ENCODE peak calls at places on chromosomes 3 and 15, in six cellular contexts. L is GM23338, U is HCT116, B is hepatocyte, S is SK-N-SH, J is PC-3. H is an unnamed sample.

GRCh38 chr15:68210821-68211655 is 5.9 kb upstream of the CALML4 start:
- DNase-seq in L (peak; percentile 90), U (no peak), B (peak; percentile 70), S (peak; percentile 94), J (peak; percentile 38), H (peak; percentile 73)

GRCh38 chr3:567488-568173 is 371.1 kb downstream of the CHL1 start:
- DNase-seq in L (no peak), U (no peak), B (no peak), S (no peak), J (no peak), H (no peak)

GRCh38 chr3:100002599-100003350 is 111.5 kb downstream of the FILIP1L start:
- DNase-seq in L (no peak), U (peak; percentile 79), B (peak; percentile 89), S (no peak), J (peak; percentile 91), H (no peak)

GRCh38 chr3:188037965-188038581 is 115.9 kb upstream of the LPP start:
- DNase-seq in L (no peak), U (no peak), B (peak; percentile 56), S (no peak), J (peak; percentile 48), H (no peak)

GRCh38 chr15:74722591-74722990 is 2.7 kb downstream of the CYP1A1 start:
- DNase-seq in L (no peak), U (no peak), B (no peak), S (no peak), J (no peak), H (no peak)

GRCh38 chr3:126051234-126051633 is 32.7 kb downstream of the SLC41A3 start:
- DNase-seq in L (no peak), U (no peak), B (no peak), S (no peak), J (no peak), H (no peak)

GRCh38 chr3:125043599-125044151 is 12.1 kb downstream of the HEG1 start:
- DNase-seq in L (no peak), U (no peak), B (no peak), S (peak; percentile 58), J (no peak), H (no peak)

GRCh38 chr15:57605491-57605890 is 13.8 kb downstream of the MYZAP start:
- DNase-seq in L (no peak), U (no peak), B (no peak), S (no peak), J (no peak), H (no peak)

GRCh38 chr3:40309925-40310635 is 573 bp downstream of the EIF1B start:
- DNase-seq in L (peak; percentile 52), U (no peak), B (peak; percentile 60), S (peak; percentile 80), J (peak; percentile 32), H (peak; percentile 32)

GRCh38 chr15:81106560-81106959 is 27.5 kb upstream of the CFAP161 start:
- DNase-seq in L (peak; percentile 73), U (peak; percentile 60), B (peak; percentile 70), S (peak; percentile 70), J (peak; percentile 78), H (peak; percentile 54)

GRCh38 chr3:48194446-48195071 is 6.3 kb upstream of the CDC25A start:
- DNase-seq in L (peak; percentile 90), U (peak; percentile 48), B (peak; percentile 77), S (peak; percentile 82), J (peak; percentile 89), H (peak; percentile 70)

GRCh38 chr3:101533603-101533968 is 20.6 kb upstream of the SENP7 start:
- DNase-seq in L (no peak), U (no peak), B (no peak), S (no peak), J (peak; percentile 10), H (no peak)

GRCh38 chr3:8001712-8002111 is 499.9 kb upstream of the LMCD1 start:
- DNase-seq in L (no peak), U (no peak), B (no peak), S (peak; percentile 27), J (no peak), H (no peak)

GRCh38 chr3:188584162-188584529 is 430.2 kb downstream of the LPP start:
- DNase-seq in L (peak; percentile 4), U (no peak), B (peak; percentile 20), S (no peak), J (peak; percentile 68), H (peak; percentile 14)

GRCh38 chr3:65876028-65876420 is 162.7 kb downstream of the MAGI1 start:
- DNase-seq in L (no peak), U (no peak), B (no peak), S (no peak), J (no peak), H (no peak)

GRCh38 chr15:70867911-70868467 is 14.0 kb upstream of the LARP6 start:
- DNase-seq in L (no peak), U (no peak), B (peak; percentile 26), S (peak; percentile 65), J (no peak), H (no peak)

GRCh38 chr3:100540791-100541334 is 48.4 kb downstream of the TMEM45A start:
- DNase-seq in L (no peak), U (no peak), B (no peak), S (no peak), J (no peak), H (no peak)

GRCh38 chr3:176147251-176147650 is 1050.0 kb downstream of the TBL1XR1 start:
- DNase-seq in L (no peak), U (no peak), B (no peak), S (no peak), J (peak; percentile 13), H (no peak)

GRCh38 chr3:40843851-40844548 is 319.2 kb downstream of the ZNF621 start:
- DNase-seq in L (peak; percentile 23), U (no peak), B (no peak), S (peak; percentile 5), J (peak; percentile 67), H (no peak)

GRCh38 chr3:180762866-180763265 is 83.6 kb upstream of the CCDC39 start:
- DNase-seq in L (no peak), U (no peak), B (no peak), S (no peak), J (peak; percentile 11), H (no peak)

GRCh38 chr3:141229132-141229531 is 2.5 kb upstream of the PXYLP1 start:
- DNase-seq in L (no peak), U (no peak), B (no peak), S (peak; percentile 41), J (no peak), H (no peak)

GRCh38 chr3:189776163-189776824 is 145.1 kb downstream of the TP63 start:
- DNase-seq in L (peak; percentile 50), U (no peak), B (no peak), S (no peak), J (no peak), H (no peak)

GRCh38 chr15:92343869-92344643 is 49.6 kb upstream of the ST8SIA2 start:
- DNase-seq in L (peak; percentile 60), U (no peak), B (no peak), S (no peak), J (no peak), H (no peak)

GRCh38 chr3:141045849-141046248 is 5.3 kb upstream of the SPSB4 start:
- DNase-seq in L (peak; percentile 64), U (no peak), B (no peak), S (no peak), J (no peak), H (no peak)

GRCh38 chr3:41365973-41366372 is 166.7 kb downstream of the CTNNB1 start:
- DNase-seq in L (peak; percentile 47), U (no peak), B (no peak), S (no peak), J (no peak), H (no peak)

GRCh38 chr3:113094514-113094913 is 103.7 kb downstream of the GTPBP8 start:
- DNase-seq in L (peak; percentile 35), U (no peak), B (no peak), S (no peak), J (no peak), H (no peak)

GRCh38 chr3:104180906-104181305 is 1185.8 kb upstream of the ALCAM start:
- DNase-seq in L (no peak), U (no peak), B (no peak), S (no peak), J (no peak), H (no peak)

GRCh38 chr3:72413228-72413627 is 435.0 kb downstream of the SHQ1 start:
- DNase-seq in L (no peak), U (no peak), B (no peak), S (no peak), J (peak; percentile 52), H (no peak)
- H3K4me1 ChIP-seq in L (peaks cover 49% of the 10 kb centered on the region), U (peaks cover 3% of the 10 kb centered on the region), B (peaks cover 21% of the 10 kb centered on the region), S (peaks cover 7% of the 10 kb centered on the region), J (peaks cover 40% of the 10 kb centered on the region), H (no peaks in the 10 kb centered on the region)

GRCh38 chr3:152386208-152386607 is 117.5 kb downstream of the MBNL1 start:
- DNase-seq in L (no peak), U (no peak), B (no peak), S (no peak), J (no peak), H (no peak)

GRCh38 chr3:152388631-152389030 is 119.9 kb downstream of the MBNL1 start:
- DNase-seq in L (no peak), U (no peak), B (no peak), S (no peak), J (peak; percentile 85), H (no peak)

GRCh38 chr3:152383136-152383606 is 114.4 kb downstream of the MBNL1 start:
- DNase-seq in L (no peak), U (no peak), B (no peak), S (no peak), J (no peak), H (no peak)

GRCh38 chr3:152384412-152384811 is 115.7 kb downstream of the MBNL1 start:
- DNase-seq in L (no peak), U (no peak), B (no peak), S (no peak), J (no peak), H (no peak)

GRCh38 chr3:152385761-152386160 is 117.0 kb downstream of the MBNL1 start:
- DNase-seq in L (peak; percentile 43), U (no peak), B (no peak), S (no peak), J (peak; percentile 35), H (no peak)
- TF ChIP-seq EZH2phosphoT487 in L (no peak), U (no peak), B (no peak), S (no peak), J (no peak), H (no peak)

GRCh38 chr3:129433565-129433964 is 5.1 kb upstream of the EFCAB12 start:
- DNase-seq in L (no peak), U (no peak), B (no peak), S (no peak), J (no peak), H (no peak)
- H3K4me1 ChIP-seq in L (peaks cover 20% of the 10 kb centered on the region), U (peaks cover 3% of the 10 kb centered on the region), B (no peaks in the 10 kb centered on the region), S (peaks cover 7% of the 10 kb centered on the region), J (peaks cover 7% of the 10 kb centered on the region), H (peaks cover 56% of the 10 kb centered on the region)

GRCh38 chr3:193782280-193782654 is 189.3 kb downstream of the OPA1 start:
- DNase-seq in L (no peak), U (peak; percentile 80), B (peak; percentile 79), S (no peak), J (peak; percentile 67), H (no peak)
- TF ChIP-seq EZH2phosphoT487 in L (no peak), U (no peak), B (no peak), S (no peak), J (no peak), H (no peak)